ENCODE peak calls at places on chromosome X, in four cellular contexts. G is left ventricle myocardium inferior, C is neural progenitor cell, K is tibial artery. P is an unnamed sample.

GRCh38 chrX:22246620-22247019 is 26.1 kb upstream of the CBLL2 start:
- DNase-seq in G (no peak), C (no peak), K (no peak), P (no peak)

GRCh38 chrX:108122748-108123147 is 31.2 kb downstream of the ATG4A start:
- DNase-seq in C (no peak), G (no peak), K (no peak), P (no peak)

GRCh38 chrX:151713859-151714258 is 2.0 kb upstream of the FATE1 start:
- DNase-seq in K (no peak), G (no peak), C (peak; percentile 52), P (no peak)

GRCh38 chrX:124280294-124280902 is 52.1 kb upstream of the TEX13D start:
- DNase-seq in K (no peak), C (no peak), G (no peak), P (no peak)

GRCh38 chrX:50799531-50799961 is 14.4 kb downstream of the SHROOM4 start:
- DNase-seq in C (no peak), G (no peak), K (no peak), P (peak; percentile 68)

GRCh38 chrX:150977411-150978162 is 5.5 kb upstream of the HMGB3 start:
- DNase-seq in G (no peak), C (no peak), K (no peak), P (no peak)

GRCh38 chrX:15158736-15159406 is 111.0 kb downstream of the ASB9 start:
- DNase-seq in C (no peak), G (no peak), K (no peak), P (no peak)

GRCh38 chrX:151174581-151175282 is 1.7 kb upstream of the GPR50 start:
- DNase-seq in C (peak; percentile 68), K (no peak), G (no peak), P (no peak)

GRCh38 chrX:19272452-19272851 is 71.3 kb upstream of the PDHA1 start:
- DNase-seq in K (no peak), C (no peak), G (no peak), P (no peak)

GRCh38 chrX:130125090-130125489 is 14.8 kb upstream of the ELF4 start:
- DNase-seq in K (peak; percentile 79), C (no peak), G (peak; percentile 42), P (peak; percentile 85)

GRCh38 chrX:3659761-3660160 is 53.7 kb downstream of the PRKX start:
- DNase-seq in K (no peak), G (no peak), C (no peak), P (no peak)

GRCh38 chrX:109537324-109537665 is 651 bp downstream of the NXT2 start:
- DNase-seq in G (no peak), K (peak; percentile 39), C (no peak), P (peak; percentile 60)

GRCh38 chrX:118189628-118190027 is 73.0 kb upstream of the KLHL13 start:
- DNase-seq in G (no peak), K (no peak), C (no peak), P (no peak)

GRCh38 chrX:113157496-113157895 is 316.9 kb upstream of the AMOT start:
- DNase-seq in K (no peak), C (no peak), G (no peak), P (no peak)

GRCh38 chrX:12970691-12971202 is 4.2 kb upstream of the TMSB4X start:
- DNase-seq in K (peak; percentile 29), C (peak; percentile 74), G (no peak), P (no peak)

GRCh38 chrX:71992711-71993110 is 82.1 kb downstream of the NHSL2 start:
- DNase-seq in G (no peak), K (no peak), C (no peak), P (no peak)

GRCh38 chrX:56978172-56978571 is 17.2 kb downstream of the SPIN3 start:
- DNase-seq in K (no peak), G (no peak), C (peak; percentile 7), P (no peak)

GRCh38 chrX:56759736-56760409 is 30.8 kb downstream of the NBDY start:
- DNase-seq in K (no peak), C (no peak), G (no peak), P (no peak)

GRCh38 chrX:41906515-41907165 is 16.7 kb downstream of the CASK start:
- DNase-seq in G (no peak), K (no peak), C (no peak), P (no peak)

GRCh38 chrX:107563851-107564250 is 64.5 kb upstream of the PRPS1 start:
- DNase-seq in G (no peak), C (no peak), K (no peak), P (no peak)

GRCh38 chrX:26613951-26614350 is 398.0 kb downstream of the MAGEB5 start:
- DNase-seq in C (no peak), G (no peak), K (no peak), P (no peak)

GRCh38 chrX:110310896-110311295 is 7.0 kb downstream of the AMMECR1 start:
- DNase-seq in G (no peak), K (no peak), C (no peak), P (no peak)

GRCh38 chrX:151902813-151903591 is 9.7 kb upstream of the MAGEA4 start:
- DNase-seq in C (no peak), K (peak; percentile 55), G (peak; percentile 26), P (peak; percentile 72)

GRCh38 chrX:1207496-1208025 is 4.9 kb downstream of the CRLF2 start:
- DNase-seq in C (no peak), K (no peak), G (no peak), P (no peak)
- H3K4me1 ChIP-seq in C (peaks cover 4% of the 10 kb centered on the region), K (peaks cover 12% of the 10 kb centered on the region), G (peaks cover 19% of the 10 kb centered on the region), P (no peaks in the 10 kb centered on the region)

DNA sequence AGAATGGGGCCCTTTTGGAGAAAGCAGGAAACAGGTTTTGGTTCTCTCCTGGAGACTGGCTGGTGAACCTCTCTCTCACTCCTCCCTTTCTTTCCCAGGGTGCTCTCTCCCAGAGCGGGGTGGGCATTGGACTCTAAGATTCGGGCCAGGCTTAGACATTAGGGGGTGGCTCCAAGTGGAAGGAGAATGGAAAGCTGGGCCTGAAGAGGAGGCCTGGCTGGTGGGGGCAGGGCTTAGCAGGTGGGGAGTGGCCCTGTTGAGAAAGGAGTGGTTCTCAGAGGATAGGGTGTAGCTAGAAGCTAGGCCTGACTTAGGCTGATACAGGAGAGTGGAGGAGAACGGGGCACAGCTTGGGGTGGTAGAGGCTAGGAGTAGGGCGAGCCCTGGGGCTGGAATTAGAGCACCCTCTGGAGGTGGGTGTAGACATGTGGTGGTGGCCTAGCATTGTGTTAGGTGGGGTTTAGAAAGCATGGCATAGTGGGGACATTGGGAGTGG is 5.7 kb downstream of the PLP2 start:
- DNase-seq in C (no peak), K (no peak), G (no peak), P (no peak)
- H3K36me3 ChIP-seq in C (no peaks in the 10 kb centered on the region), K (peaks cover 22% of the 10 kb centered on the region), G (peaks cover 36% of the 10 kb centered on the region), P (peaks cover 22% of the 10 kb centered on the region)

GRCh38 chrX:46366597-46367207 is 178.5 kb downstream of the ZNF674 start:
- DNase-seq in K (no peak), C (peak; percentile 5), G (no peak), P (no peak)
- TF ChIP-seq CTCF in K (no peak), C (no peak), G (no peak), P (no peak)

GRCh38 chrX:65687367-65687766 is 19.9 kb downstream of the MSN start:
- DNase-seq in C (no peak), K (no peak), G (no peak), P (no peak)

GRCh38 chrX:65681810-65682209 is 14.4 kb downstream of the MSN start:
- DNase-seq in C (no peak), K (no peak), G (no peak), P (no peak)

GRCh38 chrX:65686246-65686645 is 18.8 kb downstream of the MSN start:
- DNase-seq in C (no peak), G (no peak), K (no peak), P (no peak)

GRCh38 chrX:65688403-65688881 is 21.0 kb downstream of the MSN start:
- DNase-seq in K (no peak), G (no peak), C (no peak), P (no peak)

GRCh38 chrX:65685112-65685511 is 17.7 kb downstream of the MSN start:
- DNase-seq in C (no peak), G (no peak), K (no peak), P (no peak)
- H3K4me1 ChIP-seq in C (no peaks in the 10 kb centered on the region), G (peaks cover 97% of the 10 kb centered on the region), K (peaks cover 21% of the 10 kb centered on the region), P (no peaks in the 10 kb centered on the region)

DNA sequence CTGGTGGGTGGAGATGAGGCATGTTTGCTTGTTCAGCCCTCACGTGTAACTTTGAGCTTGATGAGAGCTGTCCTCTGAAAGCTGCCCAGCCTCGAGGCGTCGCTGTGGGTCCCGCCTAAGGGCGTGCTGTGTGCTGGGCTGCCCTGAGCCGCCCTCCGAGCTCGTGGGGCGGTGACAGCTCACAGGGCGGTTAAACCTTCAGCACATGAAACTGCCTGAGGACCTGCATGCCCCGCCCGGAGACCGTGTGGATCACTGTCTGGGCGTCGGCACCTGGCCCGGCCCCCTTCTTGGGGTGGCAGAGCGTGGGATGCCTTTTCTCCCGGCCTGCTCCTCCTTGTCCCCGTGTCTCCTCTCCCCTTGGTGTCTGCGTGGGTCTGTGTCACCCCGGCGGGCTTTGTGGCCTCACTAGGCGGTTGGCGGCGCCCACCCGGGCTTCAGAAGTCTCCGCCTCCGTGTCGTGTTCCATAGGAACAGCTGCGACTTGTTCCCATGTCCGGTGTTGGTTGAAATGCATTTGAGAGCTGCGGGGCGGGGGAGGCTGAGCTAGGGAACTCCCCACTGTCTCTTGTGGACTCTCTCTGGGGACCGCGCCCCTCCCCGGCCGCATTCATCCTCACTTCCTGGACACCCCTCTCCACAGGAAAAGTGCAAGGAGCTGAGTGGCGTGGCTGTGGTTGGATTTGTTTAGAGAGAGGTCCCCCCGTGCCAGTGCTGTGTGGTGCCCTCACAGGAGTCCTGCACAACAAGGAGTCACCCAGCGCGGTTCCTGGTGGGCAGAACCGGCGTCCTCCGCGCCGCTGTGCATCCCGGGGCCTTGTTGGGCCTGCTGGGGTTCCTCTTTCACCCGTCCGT is 6.8 kb downstream of the AKAP17A start:
- DNase-seq in G (no peak), C (no peak), K (no peak), P (no peak)
- H3K36me3 ChIP-seq in G (peaks cover 96% of the 10 kb centered on the region), C (peaks cover 10% of the 10 kb centered on the region), K (peaks cover 95% of the 10 kb centered on the region), P (peaks cover 92% of the 10 kb centered on the region)

GRCh38 chrX:102154218-102154860 is 1.4 kb downstream of the BEX5 start:
- DNase-seq in G (no peak), C (peak; percentile 31), K (no peak), P (no peak)
- TF ChIP-seq CTCF in G (peak; percentile 28), C (peak; percentile 46), K (peak; percentile 35), P (peak; percentile 42)

GRCh38 chrX:94612140-94612539 is 938.1 kb downstream of the FAM133A start:
- DNase-seq in K (no peak), G (no peak), C (no peak), P (no peak)
- H3K4me1 ChIP-seq in K (no peaks in the 10 kb centered on the region), G (no peaks in the 10 kb centered on the region), C (no peaks in the 10 kb centered on the region), P (no peaks in the 10 kb centered on the region)

GRCh38 chrX:11759461-11760311 is 1.6 kb downstream of the MSL3 start:
- DNase-seq in C (peak; percentile 90), K (peak; percentile 88), G (peak; percentile 73), P (peak; percentile 89)
- H3K36me3 ChIP-seq in C (peaks cover 5% of the 10 kb centered on the region), K (peaks cover 15% of the 10 kb centered on the region), G (peaks cover 37% of the 10 kb centered on the region), P (peaks cover 31% of the 10 kb centered on the region)

GRCh38 chrX:40622741-40623536 is at the start of gene MPC1L:
- DNase-seq in K (no peak), C (no peak), G (no peak), P (no peak)
- TF ChIP-seq CTCF in K (no peak), C (no peak), G (no peak), P (no peak)

DNA sequence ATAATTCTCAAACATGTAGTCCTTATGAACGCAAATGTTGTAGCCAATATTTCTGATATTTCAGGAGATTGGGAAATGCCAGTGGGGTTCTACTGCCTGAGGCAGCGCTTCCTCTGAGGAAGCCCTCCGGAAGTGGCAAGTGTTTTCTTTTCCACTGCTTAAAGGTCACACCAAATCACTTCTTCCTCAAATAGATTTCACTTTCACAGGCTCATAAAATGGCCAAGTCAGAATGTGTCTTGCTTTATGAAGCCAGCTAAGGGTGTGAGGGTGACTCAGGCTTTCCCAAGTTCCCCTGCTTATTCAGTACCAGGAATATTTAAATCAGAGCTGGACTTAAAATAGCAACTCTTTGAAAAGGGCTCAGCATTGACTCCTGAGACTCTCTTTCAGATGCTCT is 514.2 kb upstream of the DIPK2B start:
- DNase-seq in K (peak; percentile 19), C (no peak), G (no peak), P (no peak)
- H3K4me1 ChIP-seq in K (peaks cover 10% of the 10 kb centered on the region), C (no peaks in the 10 kb centered on the region), G (no peaks in the 10 kb centered on the region), P (no peaks in the 10 kb centered on the region)

P was measured in right atrium auricular region.